ENCODE peak calls at places on chromosomes 11 and 22, in seven cellular contexts. M is sigmoid colon; S is CD8-positive, alpha-beta memory T cell; P is CD4-positive, alpha-beta memory T cell; H is cardiac muscle cell; A is neural progenitor cell; E is naive thymus-derived CD4-positive, alpha-beta T cell. Z is an unnamed sample. For H3K27me3, the result is how much of the 10 kb centered on the place peaks cover.

GRCh38 chr11:114279778-114280532 is 16.2 kb upstream of the NNMT start:
- DNase-seq in H (peak), M (no peak), E (no peak), A (no peak), P (no peak), S (no peak), Z (no peak)

GRCh38 chr11:44568706-44569473 is 3.4 kb downstream of the CD82 start:
- DNase-seq in P (peak), H (peak), S (peak), A (no peak), E (peak), M (peak), Z (peak)

GRCh38 chr11:47337229-47337924 is 15.1 kb downstream of the MYBPC3 start:
- DNase-seq in M (no peak), E (no peak), S (no peak), A (peak), H (no peak), P (no peak), Z (no peak)

GRCh38 chr11:116517584-116517983 is 255.2 kb downstream of the BUD13 start:
- DNase-seq in E (no peak), M (no peak), H (no peak), P (no peak), S (no peak), A (no peak), Z (no peak)

GRCh38 chr11:111417011-111417765 is 38.1 kb upstream of the POU2AF1 start:
- DNase-seq in P (no peak), A (no peak), M (no peak), E (no peak), H (no peak), S (no peak), Z (peak)

GRCh38 chr11:86990520-86990919 is 35.3 kb upstream of the FZD4 start:
- DNase-seq in S (no peak), M (no peak), A (peak), P (no peak), E (no peak), H (peak), Z (no peak)

GRCh38 chr11:46838501-46838900 is 7.6 kb downstream of the CKAP5 start:
- DNase-seq in S (no peak), P (no peak), H (no peak), M (no peak), E (no peak), A (no peak), Z (no peak)

GRCh38 chr11:9563196-9563730 is 10.2 kb upstream of the WEE1 start:
- DNase-seq in P (no peak), E (no peak), S (no peak), A (no peak), H (no peak), M (no peak), Z (no peak)

GRCh38 chr11:32334822-32335221 is 100.5 kb downstream of the WT1 start:
- DNase-seq in P (no peak), E (no peak), S (no peak), A (peak), H (no peak), M (no peak), Z (no peak)

GRCh38 chr11:96154802-96155520 is 188.0 kb downstream of the MAML2 start:
- DNase-seq in S (no peak), A (no peak), E (no peak), H (peak), P (no peak), M (no peak), Z (no peak)

GRCh38 chr11:100563541-100564280 is 123.4 kb upstream of the ARHGAP42 start:
- DNase-seq in P (no peak), H (no peak), E (no peak), A (no peak), M (no peak), S (no peak), Z (no peak)

GRCh38 chr11:59560290-59560701 is 49.0 kb downstream of the OR4D9 start:
- DNase-seq in M (peak), S (peak), E (peak), P (peak), H (peak), A (peak), Z (no peak)

GRCh38 chr11:83156150-83156995 is 558 bp upstream of the PCF11 start:
- DNase-seq in H (peak), E (peak), A (peak), P (peak), S (peak), M (peak), Z (peak)

GRCh38 chr11:92306966-92307504 is 82.4 kb downstream of the FAT3 start:
- DNase-seq in M (no peak), A (no peak), H (no peak), P (no peak), E (no peak), S (no peak), Z (no peak)

GRCh38 chr11:124315052-124315451 is 1.3 kb upstream of the OR8D1 start:
- DNase-seq in S (no peak), A (no peak), E (no peak), P (no peak), H (no peak), M (no peak), Z (no peak)

GRCh38 chr11:26079966-26080365 is 252.0 kb upstream of the ANO3 start:
- DNase-seq in S (no peak), P (no peak), E (no peak), A (no peak), M (no peak), H (no peak), Z (no peak)

GRCh38 chr11:64356498-64357411 is 2.2 kb upstream of the RPS6KA4 start:
- DNase-seq in P (no peak), M (no peak), A (peak), E (no peak), S (no peak), H (peak), Z (no peak)

GRCh38 chr11:62931501-62932278 is 10.5 kb upstream of the CHRM1 start:
- DNase-seq in A (no peak), S (no peak), M (no peak), H (no peak), P (no peak), E (no peak), Z (no peak)

GRCh38 chr11:133945087-133945974 is 11.4 kb downstream of the IGSF9B start:
- DNase-seq in H (peak), M (peak), P (peak), A (no peak), E (peak), S (peak), Z (peak)

GRCh38 chr22:45216133-45217003 is 24.3 kb downstream of the KIAA0930 start:
- DNase-seq in A (peak), E (no peak), S (no peak), P (no peak), H (peak), M (no peak), Z (peak)

GRCh38 chr11:34501500-34501899 is 12.1 kb downstream of the ELF5 start:
- DNase-seq in A (peak), H (peak), E (no peak), P (no peak), S (no peak), M (no peak), Z (no peak)

GRCh38 chr11:119727523-119728081 is 1.4 kb downstream of the NECTIN1 start:
- DNase-seq in H (no peak), S (peak), M (no peak), A (peak), E (no peak), P (peak), Z (peak)

GRCh38 chr11:118628861-118629549 is 21.6 kb downstream of the PHLDB1 start:
- DNase-seq in H (no peak), E (no peak), M (no peak), P (no peak), S (no peak), A (no peak), Z (no peak)

GRCh38 chr11:114122668-114123067 is 63.2 kb downstream of the ZBTB16 start:
- DNase-seq in M (no peak), E (no peak), H (no peak), A (no peak), P (no peak), S (no peak), Z (no peak)

GRCh38 chr11:107591098-107591445 is at the start of gene ELMOD1:
- DNase-seq in M (peak), S (peak), A (peak), P (peak), H (peak), E (no peak), Z (peak)

GRCh38 chr11:107591446-107592236 is 694 bp downstream of the ELMOD1 start:
- DNase-seq in E (no peak), A (peak), H (peak), S (peak), M (no peak), P (peak), Z (no peak)

GRCh38 chr11:107592813-107593212 is 1.9 kb downstream of the ELMOD1 start:
- DNase-seq in E (no peak), H (peak), A (peak), P (no peak), S (no peak), M (no peak), Z (no peak)

GRCh38 chr11:107592256-107592655 is 1.3 kb downstream of the ELMOD1 start:
- DNase-seq in A (no peak), P (no peak), M (no peak), S (no peak), E (no peak), H (no peak), Z (no peak)

GRCh38 chr11:107593941-107594340 is 3.0 kb downstream of the ELMOD1 start:
- DNase-seq in M (no peak), S (no peak), E (no peak), P (no peak), A (peak), H (no peak), Z (no peak)
- H3K27me3 ChIP-seq in M (under half), S (under half), E (under half), P (under half), A (half or more), H (half or more), Z (half or more)

GRCh38 chr11:61556621-61557020 is 24.3 kb downstream of the SYT7 start:
- DNase-seq in H (no peak), P (no peak), S (no peak), A (no peak), M (no peak), E (no peak), Z (no peak)

GRCh38 chr11:61554172-61554988 is 26.5 kb downstream of the SYT7 start:
- DNase-seq in S (no peak), A (no peak), P (no peak), H (no peak), E (no peak), M (no peak), Z (no peak)

GRCh38 chr11:61553373-61554171 is 27.3 kb downstream of the SYT7 start:
- DNase-seq in M (no peak), S (no peak), A (no peak), P (no peak), E (no peak), H (no peak), Z (no peak)

GRCh38 chr11:61555978-61556377 is 24.9 kb downstream of the SYT7 start:
- DNase-seq in E (no peak), M (no peak), A (no peak), P (no peak), H (no peak), S (no peak), Z (no peak)

DNA sequence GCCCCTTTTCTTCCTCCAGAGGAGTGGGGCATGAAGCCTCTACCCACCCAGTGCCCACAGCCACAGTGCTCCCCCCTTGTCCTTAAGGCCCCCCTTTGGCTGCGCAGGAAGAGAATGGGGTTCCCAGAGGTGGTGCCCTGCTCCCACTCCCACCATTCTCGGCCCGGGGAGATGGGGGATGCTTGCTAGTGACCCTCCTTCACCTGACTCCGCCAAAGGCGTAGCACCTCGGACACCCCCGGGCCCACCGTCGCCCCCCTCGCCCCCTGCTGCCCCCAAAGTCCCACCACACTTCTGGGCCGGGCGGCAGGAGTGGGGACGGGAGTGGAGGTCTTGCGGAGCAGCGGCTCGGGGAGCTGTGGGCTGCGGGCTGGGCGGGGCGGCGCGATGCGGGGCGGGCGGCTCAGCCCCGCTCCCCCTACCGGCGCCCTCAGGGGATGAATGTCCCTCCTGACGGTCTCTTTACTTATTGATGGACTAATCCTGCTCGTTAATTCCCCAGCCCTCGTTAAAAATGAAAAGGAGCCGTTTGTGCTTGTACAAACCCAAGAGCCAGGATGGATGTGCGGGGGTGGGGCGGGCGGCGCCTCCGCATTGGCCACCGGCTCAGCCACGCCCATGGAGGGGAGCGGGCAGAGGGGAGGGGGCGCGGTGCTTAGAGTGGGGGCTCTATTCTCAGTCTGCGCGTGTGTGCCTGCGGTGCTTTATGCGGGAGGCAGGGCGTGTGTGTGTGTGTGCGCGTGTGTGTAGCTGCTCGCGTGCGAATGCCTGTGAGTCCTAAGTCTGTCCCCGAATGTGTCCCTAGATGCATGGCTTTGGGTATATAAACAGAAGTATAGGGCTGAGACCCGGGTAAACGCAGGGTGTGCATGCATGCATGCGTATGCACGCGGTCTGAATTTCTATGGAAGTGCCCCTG is 25.6 kb downstream of the SYT7 start:
- DNase-seq in A (peak), M (no peak), S (no peak), E (no peak), H (no peak), P (no peak), Z (no peak)
- H3K27me3 ChIP-seq in A (under half), M (half or more), S (under half), E (under half), H (under half), P (under half), Z (half or more)

GRCh38 chr11:1543606-1544263 is 28.3 kb downstream of the DUSP8 start:
- DNase-seq in S (no peak), E (no peak), M (no peak), A (no peak), H (no peak), P (no peak), Z (no peak)

GRCh38 chr11:1546077-1546535 is 26.0 kb downstream of the DUSP8 start:
- DNase-seq in E (no peak), M (no peak), A (no peak), P (no peak), S (no peak), H (no peak), Z (no peak)

GRCh38 chr11:1546536-1547466 is 25.3 kb downstream of the DUSP8 start:
- DNase-seq in S (peak), P (peak), A (peak), M (no peak), E (peak), H (peak), Z (no peak)

GRCh38 chr11:1545432-1545831 is 26.6 kb downstream of the DUSP8 start:
- DNase-seq in P (no peak), E (no peak), M (no peak), S (no peak), H (no peak), A (no peak), Z (no peak)

DNA sequence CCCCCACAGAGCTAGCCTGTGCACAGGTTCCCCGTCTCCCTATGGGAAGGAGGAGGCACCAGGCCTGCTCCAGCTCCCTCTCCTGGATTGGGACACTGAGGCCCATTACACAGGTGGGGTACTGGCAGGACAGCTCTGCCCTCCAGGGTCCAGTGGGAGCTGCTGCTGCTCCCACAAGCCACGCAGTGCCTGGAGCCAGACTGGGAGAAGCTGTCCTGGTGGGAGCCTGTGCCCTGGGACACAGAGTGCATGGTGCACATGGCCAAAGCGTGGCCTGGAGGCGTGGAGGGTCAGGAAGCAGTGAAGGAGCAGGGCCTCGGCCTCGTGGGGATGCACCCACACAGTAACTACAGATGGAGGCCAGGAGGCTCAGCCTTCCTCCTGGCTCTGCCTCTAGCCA is 27.5 kb downstream of the DUSP8 start:
- DNase-seq in P (no peak), S (no peak), A (no peak), H (no peak), E (no peak), M (no peak), Z (no peak)
- H3K27me3 ChIP-seq in P (under half), S (under half), A (half or more), H (half or more), E (under half), M (under half), Z (under half)

GRCh38 chr11:122976396-122976733 is 5.3 kb downstream of the BSX start:
- DNase-seq in S (no peak), H (no peak), P (no peak), M (no peak), E (no peak), A (no peak), Z (no peak)

GRCh38 chr11:122979103-122979814 is 2.4 kb downstream of the BSX start:
- DNase-seq in S (no peak), M (no peak), A (peak), E (no peak), P (no peak), H (no peak), Z (no peak)

GRCh38 chr11:122978303-122978620 is 3.4 kb downstream of the BSX start:
- DNase-seq in A (no peak), P (no peak), E (no peak), M (no peak), H (no peak), S (no peak), Z (no peak)

GRCh38 chr11:122976734-122977454 is 4.7 kb downstream of the BSX start:
- DNase-seq in S (no peak), E (no peak), H (no peak), M (no peak), A (peak), P (no peak), Z (no peak)

GRCh38 chr11:122977455-122978302 is 4.0 kb downstream of the BSX start:
- DNase-seq in S (no peak), E (no peak), M (peak), P (no peak), H (no peak), A (peak), Z (no peak)
- H3K27me3 ChIP-seq in S (half or more), E (under half), M (half or more), P (half or more), H (half or more), A (half or more), Z (half or more)

DNA sequence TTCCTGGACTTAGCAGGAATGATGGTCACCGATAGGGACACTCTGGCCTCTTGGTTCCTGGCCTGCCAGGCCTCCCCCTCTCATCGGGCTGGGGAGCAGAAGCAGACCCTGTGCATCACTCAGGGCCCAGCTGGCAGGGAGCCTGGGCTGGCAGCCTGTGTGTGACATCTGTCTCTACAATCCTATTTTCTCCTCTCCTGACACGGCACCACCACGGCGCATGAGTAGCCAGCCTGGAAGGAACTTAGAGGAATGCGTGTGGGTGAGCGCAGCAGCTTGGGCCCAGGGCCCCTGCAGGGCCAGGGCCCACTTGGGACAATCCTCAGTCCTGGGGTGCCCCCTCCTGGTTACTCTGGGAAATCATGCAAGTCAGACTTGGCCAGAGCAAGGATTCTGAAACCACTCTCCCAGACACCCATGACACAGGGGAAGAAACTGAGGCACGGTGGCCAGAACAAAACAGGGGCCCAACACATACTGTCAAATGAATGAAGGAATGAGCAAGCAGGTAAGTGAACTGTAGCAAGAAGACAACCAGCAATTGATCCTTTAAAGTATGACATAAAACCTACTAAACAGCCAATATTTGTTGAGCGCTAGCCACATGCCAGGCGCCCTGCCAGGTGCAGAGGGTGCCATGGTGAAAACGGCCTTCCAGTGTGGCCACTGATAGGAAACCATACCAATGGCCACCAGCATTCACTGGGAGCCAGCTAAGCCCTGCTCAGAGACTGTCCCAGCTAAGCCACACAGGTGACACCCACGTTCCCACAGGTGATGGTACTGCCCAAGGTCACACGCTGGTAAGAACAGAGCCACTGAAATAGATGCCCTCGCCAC is 13.3 kb downstream of the RSPH14 start:
- DNase-seq in E (peak), P (peak), H (peak), M (peak), A (peak), S (peak), Z (peak)
- H3K27me3 ChIP-seq in E (under half), P (under half), H (under half), M (under half), A (under half), S (under half), Z (under half)

DNA sequence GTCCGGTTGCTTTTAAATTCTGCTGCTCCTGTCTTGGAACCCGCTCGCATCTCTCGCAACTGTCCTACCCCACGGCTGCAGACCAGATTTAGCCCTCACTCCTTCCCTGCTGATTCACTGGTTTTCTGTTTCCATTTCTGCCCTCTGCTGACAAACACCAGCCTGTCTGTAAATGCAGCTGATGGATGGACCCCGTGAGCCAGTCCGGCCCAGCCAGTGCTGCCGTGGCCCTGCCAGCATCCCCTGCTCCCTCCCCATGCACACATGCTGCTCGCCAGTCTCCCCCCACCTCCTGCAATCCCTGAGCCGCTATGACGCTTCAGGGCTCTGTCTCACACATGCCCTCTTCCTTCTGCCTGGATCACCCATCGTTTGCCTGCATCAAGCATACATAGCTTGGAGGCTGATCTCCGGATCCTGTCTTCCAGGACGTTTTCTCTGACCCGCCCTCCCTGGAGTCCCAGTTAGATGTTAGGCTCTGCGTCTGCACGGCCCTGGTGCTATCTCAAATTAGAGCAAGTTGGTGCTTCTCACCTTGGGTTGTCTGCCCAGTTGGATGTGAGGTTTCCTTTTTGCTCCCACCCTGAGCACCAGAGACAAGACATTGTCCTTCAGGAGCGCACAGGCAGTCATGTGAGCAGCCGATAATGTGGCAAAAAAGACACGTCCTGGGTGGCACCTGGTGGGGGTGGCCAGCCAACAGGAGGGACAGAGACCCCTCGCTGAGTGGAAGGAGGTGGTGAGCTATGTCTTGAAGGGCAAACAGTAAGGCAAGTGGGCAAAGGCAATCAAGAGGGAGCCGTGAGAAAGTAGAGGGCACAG is 4.3 kb upstream of the ACR start:
- DNase-seq in A (peak), S (no peak), M (peak), P (no peak), H (peak), E (no peak), Z (peak)
- H3K27me3 ChIP-seq in A (half or more), S (under half), M (under half), P (under half), H (half or more), E (under half), Z (under half)

GRCh38 chr11:43376065-43376464 is 17.3 kb downstream of the TTC17 start:
- DNase-seq in P (no peak), S (no peak), A (no peak), H (no peak), M (no peak), E (no peak), Z (no peak)
- H3K27me3 ChIP-seq in P (under half), S (under half), A (under half), H (under half), M (under half), E (under half), Z (under half)

Z was measured in spleen.